ENCODE peak calls at places on chromosome 13, in seven cellular contexts. One of them, this sample, is unnamed.

GRCh38 chr13:113968463-113969310 is 5.2 kb downstream of the C13orf46 start:
- DNase-seq in cardiac muscle cell: no peak
- DNase-seq in Caco-2: no peak
- DNase-seq in Calu3: no peak
- DNase-seq in mammary epithelial cell: no peak
- DNase-seq in endothelial cell: no peak
- DNase-seq in foreskin fibroblast: no peak
- DNase-seq in this sample: no peak

GRCh38 chr13:66036024-66036614 is 1194.0 kb downstream of the PCDH9 start:
- DNase-seq in mammary epithelial cell: no peak
- DNase-seq in cardiac muscle cell: peak; percentile 38
- DNase-seq in foreskin fibroblast: peak; percentile 9
- DNase-seq in Caco-2: no peak
- DNase-seq in Calu3: no peak
- DNase-seq in endothelial cell: no peak
- DNase-seq in this sample: no peak

GRCh38 chr13:114002771-114003321 is 29.0 kb upstream of the C13orf46 start:
- DNase-seq in Caco-2: no peak
- DNase-seq in endothelial cell: no peak
- DNase-seq in mammary epithelial cell: no peak
- DNase-seq in foreskin fibroblast: no peak
- DNase-seq in Calu3: no peak
- DNase-seq in cardiac muscle cell: no peak
- DNase-seq in this sample: no peak

GRCh38 chr13:27080018-27080948 is 91.3 kb downstream of the USP12 start:
- DNase-seq in endothelial cell: no peak
- DNase-seq in Caco-2: no peak
- DNase-seq in cardiac muscle cell: no peak
- DNase-seq in foreskin fibroblast: no peak
- DNase-seq in Calu3: no peak
- DNase-seq in mammary epithelial cell: no peak
- DNase-seq in this sample: no peak

GRCh38 chr13:29369060-29369743 is 226.3 kb downstream of the SLC7A1 start:
- DNase-seq in endothelial cell: peak; percentile 29
- DNase-seq in cardiac muscle cell: peak; percentile 54
- DNase-seq in foreskin fibroblast: peak; percentile 58
- DNase-seq in mammary epithelial cell: peak; percentile 25
- DNase-seq in Caco-2: no peak
- DNase-seq in Calu3: peak; percentile 6
- DNase-seq in this sample: no peak

GRCh38 chr13:38951525-38952313 is 38.9 kb downstream of the STOML3 start:
- DNase-seq in Caco-2: no peak
- DNase-seq in foreskin fibroblast: no peak
- DNase-seq in cardiac muscle cell: peak; percentile 81
- DNase-seq in Calu3: peak; percentile 48
- DNase-seq in mammary epithelial cell: no peak
- DNase-seq in endothelial cell: no peak
- DNase-seq in this sample: no peak

GRCh38 chr13:98466634-98467236 is 110.2 kb downstream of the STK24 start:
- DNase-seq in cardiac muscle cell: peak; percentile 53
- DNase-seq in mammary epithelial cell: no peak
- DNase-seq in foreskin fibroblast: peak; percentile 69
- DNase-seq in Calu3: peak; percentile 34
- DNase-seq in endothelial cell: peak; percentile 83
- DNase-seq in Caco-2: no peak
- DNase-seq in this sample: peak; percentile 56

GRCh38 chr13:113001251-113002140 is 32.5 kb downstream of the MCF2L start:
- DNase-seq in Caco-2: peak; percentile 86
- DNase-seq in foreskin fibroblast: peak; percentile 36
- DNase-seq in endothelial cell: no peak
- DNase-seq in cardiac muscle cell: peak; percentile 20
- DNase-seq in mammary epithelial cell: no peak
- DNase-seq in Calu3: peak; percentile 58
- DNase-seq in this sample: peak; percentile 95

GRCh38 chr13:29508874-29509249 is 86.6 kb downstream of the SLC7A1 start:
- DNase-seq in cardiac muscle cell: no peak
- DNase-seq in Calu3: no peak
- DNase-seq in Caco-2: no peak
- DNase-seq in endothelial cell: no peak
- DNase-seq in foreskin fibroblast: no peak
- DNase-seq in mammary epithelial cell: no peak
- DNase-seq in this sample: no peak

GRCh38 chr13:112768795-112769411 is 79.1 kb downstream of the ATP11A start:
- DNase-seq in mammary epithelial cell: no peak
- DNase-seq in cardiac muscle cell: no peak
- DNase-seq in Calu3: no peak
- DNase-seq in foreskin fibroblast: no peak
- DNase-seq in endothelial cell: no peak
- DNase-seq in Caco-2: no peak
- DNase-seq in this sample: no peak

GRCh38 chr13:96935971-96936370 is 58.3 kb downstream of the OXGR1 start:
- DNase-seq in Caco-2: no peak
- DNase-seq in mammary epithelial cell: no peak
- DNase-seq in cardiac muscle cell: no peak
- DNase-seq in foreskin fibroblast: no peak
- DNase-seq in endothelial cell: no peak
- DNase-seq in Calu3: no peak
- DNase-seq in this sample: no peak

GRCh38 chr13:102089722-102090121 is 312.1 kb downstream of the FGF14 start:
- DNase-seq in Calu3: no peak
- DNase-seq in mammary epithelial cell: no peak
- DNase-seq in endothelial cell: no peak
- DNase-seq in foreskin fibroblast: no peak
- DNase-seq in Caco-2: no peak
- DNase-seq in cardiac muscle cell: no peak
- DNase-seq in this sample: no peak

GRCh38 chr13:81487151-81487550 is 1146.2 kb upstream of the SPRY2 start:
- DNase-seq in foreskin fibroblast: no peak
- DNase-seq in endothelial cell: peak; percentile 53
- DNase-seq in cardiac muscle cell: peak; percentile 40
- DNase-seq in Calu3: peak; percentile 0
- DNase-seq in Caco-2: peak; percentile 58
- DNase-seq in mammary epithelial cell: peak; percentile 17
- DNase-seq in this sample: no peak

GRCh38 chr13:106700007-106700950 is 132.3 kb upstream of the ARGLU1 start:
- DNase-seq in Caco-2: no peak
- DNase-seq in foreskin fibroblast: peak; percentile 71
- DNase-seq in cardiac muscle cell: no peak
- DNase-seq in Calu3: no peak
- DNase-seq in mammary epithelial cell: no peak
- DNase-seq in endothelial cell: no peak
- DNase-seq in this sample: no peak

DNA sequence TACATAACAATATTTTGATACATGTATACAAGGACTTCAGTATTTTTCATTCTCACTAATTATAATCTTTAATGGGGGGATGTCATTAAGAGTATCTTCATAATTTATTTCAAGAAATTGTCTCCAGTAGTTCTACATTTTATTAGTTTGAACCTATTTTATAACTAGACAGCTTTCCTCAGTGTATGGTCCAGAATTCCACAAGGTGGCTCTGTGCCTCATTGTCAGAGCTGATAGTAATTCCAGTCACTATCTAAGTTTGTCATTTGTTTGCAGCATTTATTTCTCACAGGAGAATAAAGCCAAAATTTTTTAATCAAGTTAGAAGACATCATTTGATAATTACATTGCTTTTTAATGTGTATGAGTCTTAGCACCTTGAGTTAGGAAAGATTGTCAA is 1633.0 kb upstream of the PCDH20 start:
- DNase-seq in Calu3: no peak
- DNase-seq in Caco-2: no peak
- DNase-seq in foreskin fibroblast: peak; percentile 18
- DNase-seq in mammary epithelial cell: no peak
- DNase-seq in cardiac muscle cell: no peak
- DNase-seq in endothelial cell: no peak
- DNase-seq in this sample: no peak
- TF ChIP-seq CTCF in Calu3: no peak
- TF ChIP-seq CTCF in Caco-2: peak; percentile 7
- TF ChIP-seq CTCF in foreskin fibroblast: no peak
- TF ChIP-seq CTCF in mammary epithelial cell: peak; percentile 9
- TF ChIP-seq CTCF in cardiac muscle cell: no peak
- TF ChIP-seq CTCF in endothelial cell: no peak
- TF ChIP-seq CTCF in this sample: peak; percentile 32

GRCh38 chr13:110044521-110045200 is 258.3 kb upstream of the IRS2 start:
- DNase-seq in endothelial cell: no peak
- DNase-seq in foreskin fibroblast: peak; percentile 67
- DNase-seq in Calu3: no peak
- DNase-seq in Caco-2: no peak
- DNase-seq in mammary epithelial cell: no peak
- DNase-seq in cardiac muscle cell: peak; percentile 47
- DNase-seq in this sample: no peak
- TF ChIP-seq CTCF in endothelial cell: no peak
- TF ChIP-seq CTCF in foreskin fibroblast: peak; percentile 11
- TF ChIP-seq CTCF in Calu3: no peak
- TF ChIP-seq CTCF in Caco-2: no peak
- TF ChIP-seq CTCF in mammary epithelial cell: no peak
- TF ChIP-seq CTCF in cardiac muscle cell: peak; percentile 8
- TF ChIP-seq CTCF in this sample: no peak

DNA sequence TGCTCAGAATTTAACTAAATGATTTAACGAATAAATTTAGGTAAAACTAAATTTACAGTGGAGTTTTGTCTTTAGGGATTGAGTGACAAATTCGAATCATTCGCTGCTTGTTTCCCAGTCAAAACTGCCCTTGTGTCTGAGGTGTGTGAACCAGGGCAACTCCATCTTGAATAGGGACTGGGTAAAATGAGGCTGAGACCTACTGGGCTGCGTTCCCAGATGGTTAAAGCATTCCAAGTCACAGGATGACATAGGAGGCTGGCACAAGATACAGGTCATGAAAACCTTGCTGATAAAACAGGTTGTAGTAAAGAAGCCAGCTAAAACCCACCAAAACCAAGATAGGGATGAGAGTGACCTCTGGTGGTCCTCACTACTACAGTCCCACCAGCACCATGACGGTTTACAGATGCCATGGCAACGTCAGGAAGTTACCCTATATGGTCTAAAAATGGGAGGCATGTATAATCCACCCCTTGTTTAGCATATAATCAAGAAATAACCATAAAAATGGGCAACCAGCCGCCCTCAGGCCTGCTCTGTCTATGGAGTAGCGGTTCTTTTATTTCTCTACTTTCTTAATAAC is 10.2 kb upstream of the ANKRD10 start:
- DNase-seq in Caco-2: no peak
- DNase-seq in foreskin fibroblast: no peak
- DNase-seq in Calu3: no peak
- DNase-seq in endothelial cell: peak; percentile 30
- DNase-seq in mammary epithelial cell: no peak
- DNase-seq in cardiac muscle cell: peak; percentile 22
- DNase-seq in this sample: no peak
- TF ChIP-seq CTCF in Caco-2: peak; percentile 10
- TF ChIP-seq CTCF in foreskin fibroblast: no peak
- TF ChIP-seq CTCF in Calu3: no peak
- TF ChIP-seq CTCF in endothelial cell: peak; percentile 31
- TF ChIP-seq CTCF in mammary epithelial cell: no peak
- TF ChIP-seq CTCF in cardiac muscle cell: peak; percentile 20
- TF ChIP-seq CTCF in this sample: peak; percentile 33

GRCh38 chr13:36862722-36863121 is 43.7 kb downstream of the RFXAP start:
- DNase-seq in foreskin fibroblast: no peak
- DNase-seq in Caco-2: no peak
- DNase-seq in Calu3: no peak
- DNase-seq in endothelial cell: no peak
- DNase-seq in mammary epithelial cell: no peak
- DNase-seq in cardiac muscle cell: no peak
- DNase-seq in this sample: no peak
- TF ChIP-seq CTCF in foreskin fibroblast: no peak
- TF ChIP-seq CTCF in Caco-2: no peak
- TF ChIP-seq CTCF in Calu3: no peak
- TF ChIP-seq CTCF in endothelial cell: no peak
- TF ChIP-seq CTCF in mammary epithelial cell: no peak
- TF ChIP-seq CTCF in cardiac muscle cell: no peak
- TF ChIP-seq CTCF in this sample: no peak

DNA sequence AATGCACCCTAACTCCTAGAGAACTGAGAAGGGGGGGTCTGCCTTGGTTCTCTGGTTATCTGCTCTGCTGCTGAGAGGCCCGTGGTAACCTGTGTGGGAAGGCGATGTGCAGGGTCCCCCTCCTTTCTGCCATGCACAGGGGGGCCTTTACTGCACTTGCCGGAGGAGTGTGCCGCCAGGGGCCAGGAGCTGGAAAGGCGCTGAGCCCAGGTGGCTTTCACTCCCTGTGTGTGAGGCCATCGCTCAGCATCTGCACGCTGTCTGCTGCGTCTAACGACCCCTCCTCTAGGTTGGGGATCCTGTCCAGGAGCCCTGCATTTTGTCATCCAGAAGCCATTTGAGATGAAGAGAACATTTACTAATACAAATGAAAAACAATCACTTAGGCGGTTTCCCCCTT is 37.0 kb upstream of the TEX29 start:
- DNase-seq in Caco-2: no peak
- DNase-seq in endothelial cell: no peak
- DNase-seq in mammary epithelial cell: no peak
- DNase-seq in Calu3: no peak
- DNase-seq in foreskin fibroblast: no peak
- DNase-seq in cardiac muscle cell: no peak
- DNase-seq in this sample: no peak
- TF ChIP-seq CTCF in Caco-2: no peak
- TF ChIP-seq CTCF in endothelial cell: no peak
- TF ChIP-seq CTCF in mammary epithelial cell: no peak
- TF ChIP-seq CTCF in Calu3: no peak
- TF ChIP-seq CTCF in foreskin fibroblast: no peak
- TF ChIP-seq CTCF in cardiac muscle cell: no peak
- TF ChIP-seq CTCF in this sample: no peak

GRCh38 chr13:108858676-108859075 is 229.3 kb downstream of the MYO16 start:
- DNase-seq in cardiac muscle cell: no peak
- DNase-seq in endothelial cell: no peak
- DNase-seq in foreskin fibroblast: no peak
- DNase-seq in mammary epithelial cell: no peak
- DNase-seq in Calu3: no peak
- DNase-seq in Caco-2: no peak
- DNase-seq in this sample: no peak

GRCh38 chr13:108860418-108860817 is 231.0 kb downstream of the MYO16 start:
- DNase-seq in endothelial cell: no peak
- DNase-seq in mammary epithelial cell: no peak
- DNase-seq in foreskin fibroblast: peak; percentile 4
- DNase-seq in Caco-2: no peak
- DNase-seq in cardiac muscle cell: no peak
- DNase-seq in Calu3: no peak
- DNase-seq in this sample: no peak

GRCh38 chr13:108859202-108860012 is 230.0 kb downstream of the MYO16 start:
- DNase-seq in mammary epithelial cell: no peak
- DNase-seq in endothelial cell: no peak
- DNase-seq in Calu3: no peak
- DNase-seq in cardiac muscle cell: peak; percentile 50
- DNase-seq in Caco-2: no peak
- DNase-seq in foreskin fibroblast: peak; percentile 85
- DNase-seq in this sample: no peak

GRCh38 chr13:108851660-108852059 is 222.2 kb downstream of the MYO16 start:
- DNase-seq in mammary epithelial cell: no peak
- DNase-seq in foreskin fibroblast: no peak
- DNase-seq in Calu3: no peak
- DNase-seq in endothelial cell: no peak
- DNase-seq in cardiac muscle cell: no peak
- DNase-seq in Caco-2: no peak
- DNase-seq in this sample: no peak

GRCh38 chr13:108855737-108856387 is 226.5 kb downstream of the MYO16 start:
- DNase-seq in Caco-2: no peak
- DNase-seq in endothelial cell: no peak
- DNase-seq in cardiac muscle cell: no peak
- DNase-seq in mammary epithelial cell: no peak
- DNase-seq in Calu3: no peak
- DNase-seq in foreskin fibroblast: no peak
- DNase-seq in this sample: no peak
- TF ChIP-seq CTCF in Caco-2: no peak
- TF ChIP-seq CTCF in endothelial cell: no peak
- TF ChIP-seq CTCF in cardiac muscle cell: no peak
- TF ChIP-seq CTCF in mammary epithelial cell: no peak
- TF ChIP-seq CTCF in Calu3: no peak
- TF ChIP-seq CTCF in foreskin fibroblast: no peak
- TF ChIP-seq CTCF in this sample: no peak

This sample was measured in D721Med.